ENCODE peak calls at places on chromosomes 4 and X, in seven cellular contexts. H is psoas muscle, G is choroid plexus epithelial cell, N is AG10803, Y is sigmoid colon, F is fibroblast of the aortic adventitia, M is uterus. T is an unnamed sample.

GRCh38 chrX:113512700-113513395 is 672.2 kb upstream of the AMOT start:
- DNase-seq in H (no peak), Y (no peak), G (peak), F (peak), N (peak), M (no peak), T (no peak)

GRCh38 chrX:40734956-40735317 is 405 bp downstream of the MED14 start:
- DNase-seq in M (peak), G (peak), N (peak), Y (peak), F (no peak), H (no peak), T (no peak)

GRCh38 chr4:165312506-165312905 is 15.0 kb upstream of the MSMO1 start:
- DNase-seq in Y (no peak), N (peak), F (peak), G (peak), M (no peak), H (no peak), T (no peak)

GRCh38 chrX:136639506-136640176 is 8.3 kb upstream of the CD40LG start:
- DNase-seq in Y (no peak), H (no peak), G (peak), N (peak), F (peak), M (no peak), T (no peak)

GRCh38 chr4:22850055-22850454 is 157.3 kb downstream of the GBA3 start:
- DNase-seq in Y (no peak), M (no peak), G (no peak), F (no peak), N (no peak), H (no peak), T (no peak)

GRCh38 chr4:123444298-123444731 is 47.7 kb downstream of the SPRY1 start:
- DNase-seq in Y (no peak), N (no peak), F (peak), G (peak), M (peak), H (no peak), T (no peak)

GRCh38 chr4:56907009-56907408 is 691 bp upstream of the REST start:
- DNase-seq in M (no peak), G (no peak), N (no peak), F (no peak), Y (no peak), H (no peak), T (no peak)

GRCh38 chr4:575281-576141 is 584 bp downstream of the TMEM271 start:
- DNase-seq in G (peak), F (peak), H (no peak), M (no peak), N (peak), Y (no peak), T (peak)

GRCh38 chr4:89439533-89439932 is 131.9 kb upstream of the GPRIN3 start:
- DNase-seq in H (no peak), G (no peak), F (no peak), M (no peak), Y (no peak), N (no peak), T (no peak)

GRCh38 chr4:183437452-183437851 is 7.0 kb upstream of the CDKN2AIP start:
- DNase-seq in G (no peak), F (no peak), M (no peak), H (no peak), N (no peak), Y (no peak), T (no peak)

GRCh38 chr4:110164251-110164650 is 34.2 kb downstream of the ELOVL6 start:
- DNase-seq in H (no peak), M (no peak), F (peak), Y (no peak), N (peak), G (peak), T (peak)

GRCh38 chr4:161629694-161630441 is 533.9 kb downstream of the FSTL5 start:
- DNase-seq in M (no peak), F (no peak), H (no peak), Y (peak), G (no peak), N (no peak), T (peak)

GRCh38 chr4:144699565-144699964 is 53.6 kb downstream of the HHIP start:
- DNase-seq in N (no peak), M (no peak), Y (no peak), F (peak), H (no peak), G (peak), T (no peak)

GRCh38 chr4:14294611-14295010 is 667.1 kb upstream of the BOD1L1 start:
- DNase-seq in M (no peak), N (peak), Y (no peak), F (peak), G (peak), H (no peak), T (no peak)

GRCh38 chr4:2494992-2495391 is 26.1 kb downstream of the RNF4 start:
- DNase-seq in N (no peak), G (peak), F (peak), M (no peak), H (no peak), Y (no peak), T (no peak)

GRCh38 chrX:10855845-10856244 is 235.5 kb upstream of the MID1 start:
- DNase-seq in M (no peak), F (peak), G (peak), H (no peak), N (no peak), Y (no peak), T (no peak)

GRCh38 chr4:6466756-6467381 is 5.5 kb downstream of the PPP2R2C start:
- DNase-seq in N (no peak), Y (peak), F (no peak), M (no peak), G (no peak), H (no peak), T (no peak)

GRCh38 chr4:56762484-56763250 is 58.8 kb downstream of the SPINK2 start:
- DNase-seq in N (no peak), M (no peak), F (no peak), Y (no peak), G (no peak), H (no peak), T (no peak)

GRCh38 chrX:106144755-106145639 is 23.1 kb upstream of the PWWP3B start:
- DNase-seq in Y (no peak), F (no peak), M (peak), H (no peak), N (no peak), G (peak), T (no peak)

GRCh38 chr4:77347341-77347740 is 190.3 kb downstream of the CCNG2 start:
- DNase-seq in M (no peak), G (no peak), H (no peak), N (peak), Y (no peak), F (no peak), T (no peak)

GRCh38 chr4:183107891-183108459 is 8.9 kb downstream of the WWC2 start:
- DNase-seq in M (no peak), H (no peak), N (no peak), Y (no peak), F (no peak), G (no peak), T (no peak)

GRCh38 chr4:143085224-143085623 is 99.5 kb upstream of the USP38 start:
- DNase-seq in F (peak), M (no peak), G (peak), H (no peak), N (peak), Y (no peak), T (no peak)

GRCh38 chrX:12065251-12065650 is 73.0 kb upstream of the FRMPD4 start:
- DNase-seq in M (no peak), Y (no peak), H (no peak), F (peak), G (peak), N (peak), T (no peak)

GRCh38 chrX:129511689-129512088 is 11.6 kb downstream of the SMARCA1 start:
- DNase-seq in G (no peak), Y (no peak), M (no peak), F (no peak), H (no peak), N (no peak), T (no peak)

GRCh38 chrX:149280011-149280410 is 225.1 kb downstream of the IDS start:
- DNase-seq in H (no peak), M (no peak), Y (no peak), G (no peak), F (no peak), N (no peak), T (no peak)

GRCh38 chrX:17802756-17803155 is 58.3 kb downstream of the RAI2 start:
- DNase-seq in Y (no peak), G (no peak), F (no peak), N (no peak), H (no peak), M (no peak), T (no peak)

GRCh38 chr4:162791321-162791720 is 375.4 kb downstream of the NAF1 start:
- DNase-seq in H (no peak), F (no peak), N (peak), Y (no peak), M (no peak), G (peak), T (no peak)

GRCh38 chrX:151702021-151702714 is 6.9 kb downstream of the PRRG3 start:
- DNase-seq in H (no peak), G (no peak), N (peak), F (peak), M (no peak), Y (no peak), T (no peak)

GRCh38 chr4:98261291-98262271 is at the start of gene RAP1GDS1:
- DNase-seq in N (peak), H (peak), G (peak), Y (peak), M (peak), F (peak), T (no peak)

GRCh38 chr4:17702666-17703065 is 78.8 kb downstream of the FAM184B start:
- DNase-seq in F (no peak), G (no peak), N (no peak), H (no peak), M (no peak), Y (no peak), T (no peak)

GRCh38 chr4:4985844-4986243 is 33.4 kb downstream of the CYTL1 start:
- DNase-seq in N (peak), H (no peak), Y (no peak), M (no peak), G (no peak), F (peak), T (no peak)

GRCh38 chrX:9902651-9903050 is 64.5 kb upstream of the CLDN34 start:
- DNase-seq in N (no peak), G (no peak), M (no peak), H (no peak), Y (no peak), F (no peak), T (no peak)

GRCh38 chr4:139603576-139604387 is 47.8 kb upstream of the SETD7 start:
- DNase-seq in F (peak), Y (no peak), M (no peak), N (peak), H (no peak), G (peak), T (no peak)

GRCh38 chr4:141090473-141090872 is 42.8 kb downstream of the RNF150 start:
- DNase-seq in F (no peak), H (no peak), M (no peak), N (no peak), Y (no peak), G (no peak), T (no peak)

DNA sequence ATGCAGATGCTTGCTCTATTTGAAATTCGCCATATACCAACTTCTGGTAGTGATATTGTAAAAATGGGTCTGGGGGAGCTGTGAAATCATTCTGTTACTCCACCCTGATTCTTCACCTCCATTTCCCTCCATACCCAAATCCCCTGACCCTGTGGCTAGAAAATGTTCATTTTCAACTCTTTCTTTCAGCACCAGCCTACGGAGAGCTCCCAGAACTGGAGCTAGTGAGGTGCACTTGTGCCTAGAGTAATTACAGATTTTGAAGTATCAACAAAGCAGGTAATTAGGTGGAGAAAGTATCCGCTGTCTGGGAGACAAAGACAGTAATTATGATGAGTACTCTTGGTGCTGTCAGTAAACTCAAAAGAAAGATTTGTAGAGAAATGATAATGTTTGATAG is 8.1 kb downstream of the ARHGAP36 start:
- DNase-seq in G (no peak), Y (no peak), N (no peak), M (no peak), F (no peak), H (no peak), T (no peak)
- H3K4me3 ChIP-seq in G (no peak), Y (no peak), N (no peak), M (no peak), F (no peak), H (no peak), T (no peak)

DNA sequence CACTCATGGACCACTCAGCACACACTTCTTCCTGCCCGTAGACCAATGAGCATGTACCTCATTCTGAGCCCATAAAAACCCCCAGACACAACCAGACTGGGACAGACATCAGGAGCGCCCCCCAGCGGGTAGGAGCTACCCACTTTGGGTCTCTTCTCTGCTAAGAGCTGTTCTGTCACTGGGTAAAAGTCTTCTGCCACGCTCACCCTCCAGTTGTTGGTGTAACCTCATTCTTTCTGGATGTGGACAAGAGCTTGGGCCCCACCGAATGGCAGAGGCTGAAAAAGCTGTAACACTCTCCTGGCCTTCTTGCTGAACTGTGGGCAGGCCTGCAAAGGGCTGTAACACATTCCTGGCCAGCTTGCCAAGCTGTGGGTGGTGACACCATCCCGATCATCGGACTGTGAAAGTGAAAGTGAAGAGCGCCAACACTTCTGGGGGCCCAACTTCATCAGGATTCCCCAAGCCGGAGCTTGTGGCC is 137.6 kb downstream of the TECRL start:
- DNase-seq in H (peak), N (no peak), F (no peak), M (no peak), Y (no peak), G (no peak), T (no peak)
- TF ChIP-seq CTCF in H (no peak), N (no peak), F (no peak), M (no peak), Y (no peak), G (no peak), T (no peak)

GRCh38 chr4:40749717-40750460 is at the start of gene NSUN7:
- DNase-seq in H (peak), N (peak), G (peak), Y (peak), M (peak), F (no peak), T (no peak)
- H3K4me3 ChIP-seq in H (peak), N (peak), G (peak), Y (peak), M (peak), F (peak), T (peak)

GRCh38 chr4:10024303-10024702 is 3.0 kb upstream of the SLC2A9 start:
- DNase-seq in F (no peak), N (no peak), H (no peak), Y (peak), G (no peak), M (no peak), T (no peak)

GRCh38 chr4:10023050-10023419 is 1.7 kb upstream of the SLC2A9 start:
- DNase-seq in H (no peak), N (no peak), M (no peak), F (no peak), G (no peak), Y (no peak), T (no peak)

GRCh38 chr4:10025230-10025806 is 4.0 kb upstream of the SLC2A9 start:
- DNase-seq in Y (no peak), G (no peak), N (no peak), F (no peak), M (no peak), H (no peak), T (no peak)

GRCh38 chr4:10022346-10023049 is 1.2 kb upstream of the SLC2A9 start:
- DNase-seq in N (no peak), M (no peak), F (no peak), H (no peak), Y (no peak), G (no peak), T (no peak)

DNA sequence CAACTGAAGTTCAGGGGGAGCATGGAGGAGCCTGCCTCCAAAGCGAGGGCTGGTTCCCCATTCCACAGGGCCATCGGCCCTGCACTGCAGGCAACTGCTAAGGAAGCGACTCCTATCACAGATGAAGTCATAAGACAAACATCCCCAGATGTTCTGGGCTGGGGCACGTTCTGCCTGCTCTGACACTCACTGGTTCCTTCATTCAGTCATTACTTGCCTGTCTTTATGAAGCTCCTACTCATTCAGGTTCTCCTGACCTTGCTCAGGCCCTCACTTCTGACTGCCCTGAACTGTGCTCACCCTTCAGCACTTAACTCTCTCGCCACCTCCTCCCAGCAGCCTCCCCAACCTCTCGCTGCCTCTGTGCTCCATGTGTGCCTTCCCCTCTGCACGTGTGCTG is 2.5 kb upstream of the SLC2A9 start:
- DNase-seq in Y (peak), M (no peak), G (peak), N (peak), F (no peak), H (no peak), T (no peak)
- TF ChIP-seq CTCF in Y (no peak), M (no peak), G (no peak), N (no peak), F (no peak), H (no peak), T (no peak)

DNA sequence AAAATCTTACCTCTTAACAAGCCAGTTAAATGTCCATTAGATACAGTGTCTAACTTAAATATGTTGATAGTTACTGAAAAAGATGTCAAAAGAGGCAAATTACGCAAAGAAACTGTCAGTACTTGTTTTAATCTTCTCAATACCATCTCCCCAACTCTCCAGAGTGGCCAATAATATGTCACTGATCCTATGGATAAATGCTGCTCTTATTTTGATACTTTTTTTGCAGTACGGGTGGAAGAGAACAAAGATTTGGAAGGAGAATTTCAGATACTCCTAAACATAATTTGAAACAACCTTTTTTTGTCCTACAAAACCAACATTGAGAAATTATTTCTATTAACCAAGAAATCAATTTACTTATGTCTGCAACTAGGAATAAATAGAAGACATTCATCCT is 192.6 kb downstream of the CBR4 start:
- DNase-seq in N (no peak), H (no peak), M (no peak), F (no peak), Y (no peak), G (no peak), T (no peak)
- H3K4me3 ChIP-seq in N (no peak), H (peak), M (no peak), F (no peak), Y (peak), G (no peak), T (no peak)

DNA sequence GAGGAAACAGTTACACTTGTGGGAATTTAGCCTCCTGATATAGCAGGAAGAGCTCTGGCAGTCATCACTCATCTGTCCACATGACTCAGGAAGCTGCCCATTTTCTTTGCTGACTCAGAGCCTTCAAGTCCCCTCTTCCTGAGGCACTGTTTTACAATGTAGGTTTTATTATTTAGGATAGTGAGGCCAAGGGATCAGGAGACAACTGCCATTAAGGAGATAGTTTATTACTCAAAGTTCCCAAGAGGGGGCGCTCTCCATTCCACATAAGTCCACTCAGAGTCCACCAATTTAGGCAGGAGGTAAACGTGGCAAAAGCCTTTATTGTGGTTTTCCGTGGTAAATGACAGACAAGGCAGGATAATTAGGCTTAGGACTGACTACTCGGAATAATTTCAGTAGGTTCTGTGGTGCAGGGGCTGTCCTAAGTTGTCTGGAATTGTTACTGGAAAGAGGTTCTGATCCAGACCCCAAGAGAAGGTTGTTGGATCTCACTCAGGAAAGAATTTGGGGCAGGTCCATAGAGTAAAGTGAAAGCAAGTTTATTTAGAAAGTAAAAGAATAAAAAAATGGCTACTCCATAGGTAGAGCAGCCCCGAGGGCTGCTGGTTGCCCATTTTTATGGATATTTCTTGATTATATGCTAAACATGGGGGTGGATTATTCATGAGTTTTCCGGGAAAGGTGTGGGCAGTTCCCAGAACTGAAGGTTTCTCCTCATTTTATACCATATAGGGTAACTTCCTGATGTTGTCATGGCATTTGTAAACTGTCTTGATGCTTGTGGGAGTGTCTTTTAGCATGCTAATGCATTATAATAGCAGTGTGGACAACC is 96.0 kb upstream of the RAB40AL start:
- DNase-seq in M (no peak), H (no peak), G (peak), F (peak), N (peak), Y (no peak), T (no peak)
- TF ChIP-seq CTCF in M (no peak), H (no peak), G (peak), F (peak), N (peak), Y (no peak), T (peak)

GRCh38 chrX:153725832-153726285 is 1.2 kb downstream of the ABCD1 start:
- DNase-seq in M (peak), Y (no peak), N (no peak), F (no peak), G (no peak), H (peak), T (no peak)
- H3K4me3 ChIP-seq in M (no peak), Y (peak), N (peak), F (peak), G (no peak), H (peak), T (peak)

DNA sequence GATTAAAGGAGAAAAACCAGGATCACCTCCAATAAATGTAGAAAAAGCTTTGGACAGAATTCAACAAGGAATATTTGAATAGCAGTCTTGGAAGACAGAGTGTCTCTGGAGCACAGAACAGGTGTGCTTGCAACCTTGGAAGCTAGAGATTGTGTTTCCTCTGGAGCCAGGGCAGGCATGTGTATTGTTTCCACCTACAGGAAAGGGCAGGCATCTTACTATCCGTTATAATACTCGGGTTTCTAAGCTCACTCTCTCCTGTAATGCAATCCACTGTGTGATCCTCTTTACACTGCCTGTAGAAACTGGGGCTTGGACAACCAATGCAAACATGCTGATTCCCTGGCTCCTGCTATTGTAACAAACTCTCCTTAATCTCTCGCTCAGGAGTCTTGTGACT is 14.4 kb downstream of the CCDC110 start:
- DNase-seq in Y (no peak), G (no peak), M (no peak), N (no peak), H (no peak), F (no peak), T (no peak)
- TF ChIP-seq CTCF in Y (no peak), G (peak), M (no peak), N (no peak), H (no peak), F (no peak), T (no peak)